ENCODE peak calls at places on chromosomes 2 and 18, in four cellular contexts. One of them, this sample, is unnamed.
A peak's percentile ranks its signal among the peaks of the same experiment; 100 is the strongest.

GRCh38 chr18:30432349-30432748 is 610.2 kb downstream of the DSC3 start:
- DNase-seq in aorta: no peak
- DNase-seq in pancreas: no peak
- DNase-seq in CD4-positive, CD25-positive, alpha-beta regulatory T cell: no peak
- DNase-seq in this sample: no peak

GRCh38 chr18:34097312-34097711 is 127.4 kb downstream of the NOL4 start:
- DNase-seq in aorta: no peak
- DNase-seq in pancreas: no peak
- DNase-seq in CD4-positive, CD25-positive, alpha-beta regulatory T cell: no peak
- DNase-seq in this sample: no peak

GRCh38 chr2:190695739-190696138 is 46.9 kb downstream of the NAB1 start:
- DNase-seq in aorta: no peak
- DNase-seq in pancreas: no peak
- DNase-seq in CD4-positive, CD25-positive, alpha-beta regulatory T cell: no peak
- DNase-seq in this sample: no peak

GRCh38 chr18:49055787-49056186 is 105.0 kb upstream of the SMAD7 start:
- DNase-seq in aorta: peak; percentile 88
- DNase-seq in pancreas: no peak
- DNase-seq in CD4-positive, CD25-positive, alpha-beta regulatory T cell: no peak
- DNase-seq in this sample: peak; percentile 34

GRCh38 chr2:33505966-33506365 is 29.5 kb downstream of the RASGRP3 start:
- DNase-seq in aorta: no peak
- DNase-seq in pancreas: no peak
- DNase-seq in CD4-positive, CD25-positive, alpha-beta regulatory T cell: no peak
- DNase-seq in this sample: no peak

GRCh38 chr2:240514631-240515030 is 43.2 kb downstream of the ANKMY1 start:
- DNase-seq in aorta: no peak
- DNase-seq in pancreas: no peak
- DNase-seq in CD4-positive, CD25-positive, alpha-beta regulatory T cell: no peak
- DNase-seq in this sample: peak; percentile 7

GRCh38 chr2:189287982-189288494 is 108.5 kb upstream of the COL5A2 start:
- DNase-seq in aorta: no peak
- DNase-seq in pancreas: no peak
- DNase-seq in CD4-positive, CD25-positive, alpha-beta regulatory T cell: no peak
- DNase-seq in this sample: no peak

GRCh38 chr2:213316001-213316735 is 31.9 kb downstream of the SPAG16 start:
- DNase-seq in aorta: no peak
- DNase-seq in pancreas: peak; percentile 12
- DNase-seq in CD4-positive, CD25-positive, alpha-beta regulatory T cell: no peak
- DNase-seq in this sample: no peak

GRCh38 chr2:210519594-210519993 is 36.8 kb upstream of the CPS1 start:
- DNase-seq in aorta: no peak
- DNase-seq in pancreas: no peak
- DNase-seq in CD4-positive, CD25-positive, alpha-beta regulatory T cell: no peak
- DNase-seq in this sample: no peak

GRCh38 chr2:223235986-223236385 is 184.0 kb downstream of the KCNE4 start:
- DNase-seq in aorta: no peak
- DNase-seq in pancreas: no peak
- DNase-seq in CD4-positive, CD25-positive, alpha-beta regulatory T cell: no peak
- DNase-seq in this sample: no peak

GRCh38 chr2:11099122-11100065 is 55.9 kb upstream of the SLC66A3 start:
- DNase-seq in aorta: no peak
- DNase-seq in pancreas: no peak
- DNase-seq in CD4-positive, CD25-positive, alpha-beta regulatory T cell: no peak
- DNase-seq in this sample: no peak

GRCh38 chr2:211329421-211329820 is 773.0 kb downstream of the CPS1 start:
- DNase-seq in aorta: no peak
- DNase-seq in pancreas: no peak
- DNase-seq in CD4-positive, CD25-positive, alpha-beta regulatory T cell: no peak
- DNase-seq in this sample: no peak

GRCh38 chr2:11866358-11867335 is 120.2 kb downstream of the LPIN1 start:
- DNase-seq in aorta: no peak
- DNase-seq in pancreas: no peak
- DNase-seq in CD4-positive, CD25-positive, alpha-beta regulatory T cell: no peak
- DNase-seq in this sample: no peak

GRCh38 chr2:190910341-190911136 is 29.9 kb downstream of the GLS start:
- DNase-seq in aorta: no peak
- DNase-seq in pancreas: no peak
- DNase-seq in CD4-positive, CD25-positive, alpha-beta regulatory T cell: no peak
- DNase-seq in this sample: no peak

GRCh38 chr2:219446101-219446504 is 11.5 kb downstream of the SPEG start:
- DNase-seq in aorta: peak; percentile 85
- DNase-seq in pancreas: no peak
- DNase-seq in CD4-positive, CD25-positive, alpha-beta regulatory T cell: no peak
- DNase-seq in this sample: peak; percentile 79

GRCh38 chr2:164599954-164600589 is 21.2 kb downstream of the GRB14 start:
- DNase-seq in aorta: no peak
- DNase-seq in pancreas: peak; percentile 20
- DNase-seq in CD4-positive, CD25-positive, alpha-beta regulatory T cell: no peak
- DNase-seq in this sample: no peak

GRCh38 chr2:222656544-222657446 is 903 bp upstream of the FARSB start:
- DNase-seq in aorta: no peak
- DNase-seq in pancreas: no peak
- DNase-seq in CD4-positive, CD25-positive, alpha-beta regulatory T cell: no peak
- DNase-seq in this sample: no peak

GRCh38 chr18:75248426-75249191 is 38.0 kb downstream of the TSHZ1 start:
- DNase-seq in aorta: no peak
- DNase-seq in pancreas: no peak
- DNase-seq in CD4-positive, CD25-positive, alpha-beta regulatory T cell: no peak
- DNase-seq in this sample: no peak

GRCh38 chr2:29073913-29074312 is 410 bp downstream of the PCARE start:
- DNase-seq in aorta: no peak
- DNase-seq in pancreas: no peak
- DNase-seq in CD4-positive, CD25-positive, alpha-beta regulatory T cell: no peak
- DNase-seq in this sample: no peak

GRCh38 chr2:187544371-187545080 is 9.7 kb downstream of the TFPI start:
- DNase-seq in aorta: peak; percentile 65
- DNase-seq in pancreas: no peak
- DNase-seq in CD4-positive, CD25-positive, alpha-beta regulatory T cell: no peak
- DNase-seq in this sample: peak; percentile 50

GRCh38 chr2:142220901-142221300 is 90.1 kb upstream of the LRP1B start:
- DNase-seq in aorta: no peak
- DNase-seq in pancreas: no peak
- DNase-seq in CD4-positive, CD25-positive, alpha-beta regulatory T cell: no peak
- DNase-seq in this sample: no peak

GRCh38 chr2:96148410-96149217 is 3.4 kb upstream of the DUSP2 start:
- DNase-seq in aorta: peak; percentile 91
- DNase-seq in pancreas: peak; percentile 81
- DNase-seq in CD4-positive, CD25-positive, alpha-beta regulatory T cell: peak; percentile 97
- DNase-seq in this sample: peak; percentile 61

GRCh38 chr18:8610442-8610801 is 1.2 kb downstream of the RAB12 start:
- DNase-seq in aorta: peak; percentile 48
- DNase-seq in pancreas: no peak
- DNase-seq in CD4-positive, CD25-positive, alpha-beta regulatory T cell: no peak
- DNase-seq in this sample: no peak

GRCh38 chr2:220147186-220147585 is 519.8 kb downstream of the SLC4A3 start:
- DNase-seq in aorta: no peak
- DNase-seq in pancreas: no peak
- DNase-seq in CD4-positive, CD25-positive, alpha-beta regulatory T cell: no peak
- DNase-seq in this sample: no peak

GRCh38 chr2:55511508-55512124 is 7.9 kb upstream of the CFAP36 start:
- DNase-seq in aorta: no peak
- DNase-seq in pancreas: no peak
- DNase-seq in CD4-positive, CD25-positive, alpha-beta regulatory T cell: no peak
- DNase-seq in this sample: no peak

GRCh38 chr2:219433666-219434467 is 776 bp upstream of the SPEG start:
- DNase-seq in aorta: no peak
- DNase-seq in pancreas: no peak
- DNase-seq in CD4-positive, CD25-positive, alpha-beta regulatory T cell: no peak
- DNase-seq in this sample: peak; percentile 85

GRCh38 chr18:63787673-63788072 is 12.5 kb downstream of the SERPINB7 start:
- DNase-seq in aorta: no peak
- DNase-seq in pancreas: no peak
- DNase-seq in CD4-positive, CD25-positive, alpha-beta regulatory T cell: no peak
- DNase-seq in this sample: no peak

GRCh38 chr2:37784759-37785149 is 113.3 kb upstream of the CDC42EP3 start:
- DNase-seq in aorta: no peak
- DNase-seq in pancreas: no peak
- DNase-seq in CD4-positive, CD25-positive, alpha-beta regulatory T cell: no peak
- DNase-seq in this sample: no peak

GRCh38 chr2:3254438-3254941 is 123.1 kb downstream of the EIPR1 start:
- DNase-seq in aorta: no peak
- DNase-seq in pancreas: no peak
- DNase-seq in CD4-positive, CD25-positive, alpha-beta regulatory T cell: no peak
- DNase-seq in this sample: no peak

GRCh38 chr2:54015809-54016703 is 45.3 kb upstream of the PSME4 start:
- DNase-seq in aorta: no peak
- DNase-seq in pancreas: no peak
- DNase-seq in CD4-positive, CD25-positive, alpha-beta regulatory T cell: no peak
- DNase-seq in this sample: no peak

GRCh38 chr2:125455110-125455509 is 1200.8 kb upstream of the GYPC start:
- DNase-seq in aorta: no peak
- DNase-seq in pancreas: no peak
- DNase-seq in CD4-positive, CD25-positive, alpha-beta regulatory T cell: no peak
- DNase-seq in this sample: no peak

GRCh38 chr18:11516988-11517630 is 92.3 kb upstream of the SLC35G4 start:
- DNase-seq in aorta: no peak
- DNase-seq in pancreas: no peak
- DNase-seq in CD4-positive, CD25-positive, alpha-beta regulatory T cell: no peak
- DNase-seq in this sample: no peak

GRCh38 chr2:118833716-118834439 is 13.6 kb downstream of the EN1 start:
- DNase-seq in aorta: no peak
- DNase-seq in pancreas: no peak
- DNase-seq in CD4-positive, CD25-positive, alpha-beta regulatory T cell: no peak
- DNase-seq in this sample: no peak

GRCh38 chr2:236668531-236668969 is 98.9 kb downstream of the ACKR3 start:
- DNase-seq in aorta: no peak
- DNase-seq in pancreas: no peak
- DNase-seq in CD4-positive, CD25-positive, alpha-beta regulatory T cell: no peak
- DNase-seq in this sample: no peak

GRCh38 chr2:16183345-16183744 is 243.0 kb downstream of the MYCN start:
- DNase-seq in aorta: no peak
- DNase-seq in pancreas: no peak
- DNase-seq in CD4-positive, CD25-positive, alpha-beta regulatory T cell: no peak
- DNase-seq in this sample: no peak

GRCh38 chr2:121828281-121828731 is 72.9 kb downstream of the TSN start:
- DNase-seq in aorta: no peak
- DNase-seq in pancreas: no peak
- DNase-seq in CD4-positive, CD25-positive, alpha-beta regulatory T cell: no peak
- DNase-seq in this sample: no peak

DNA sequence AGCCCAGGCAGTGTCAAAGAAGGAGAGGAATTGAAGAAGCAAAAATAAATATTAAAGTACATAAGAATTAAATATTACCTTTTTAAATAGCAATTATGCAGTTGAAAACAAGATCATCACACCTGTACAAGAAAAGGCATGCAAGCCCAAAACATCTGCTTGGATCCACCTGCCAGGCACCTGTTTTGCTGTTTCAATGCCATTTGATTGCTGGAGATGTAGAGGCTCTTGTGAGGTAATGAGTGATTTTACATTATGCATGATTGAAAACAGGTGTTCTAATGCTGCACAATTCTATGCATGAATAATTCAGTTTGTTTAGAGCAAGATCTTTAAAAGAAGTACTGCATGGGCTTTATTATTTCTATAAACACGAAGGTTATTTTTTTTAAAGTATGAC is 700.6 kb upstream of the ZEB2 start:
- DNase-seq in aorta: no peak
- DNase-seq in pancreas: no peak
- DNase-seq in CD4-positive, CD25-positive, alpha-beta regulatory T cell: no peak
- DNase-seq in this sample: no peak
- H3K4me3 ChIP-seq in aorta: no peak overlapping the region
- H3K4me3 ChIP-seq in pancreas: no peak overlapping the region
- H3K4me3 ChIP-seq in CD4-positive, CD25-positive, alpha-beta regulatory T cell: no peak overlapping the region
- H3K4me3 ChIP-seq in this sample: no peak overlapping the region

GRCh38 chr2:176614049-176614448 is 344.8 kb downstream of the MTX2 start:
- DNase-seq in aorta: no peak
- DNase-seq in pancreas: no peak
- DNase-seq in CD4-positive, CD25-positive, alpha-beta regulatory T cell: no peak
- DNase-seq in this sample: no peak
- H3K4me3 ChIP-seq in aorta: no peak overlapping the region
- H3K4me3 ChIP-seq in pancreas: no peak overlapping the region
- H3K4me3 ChIP-seq in CD4-positive, CD25-positive, alpha-beta regulatory T cell: no peak overlapping the region
- H3K4me3 ChIP-seq in this sample: no peak overlapping the region

DNA sequence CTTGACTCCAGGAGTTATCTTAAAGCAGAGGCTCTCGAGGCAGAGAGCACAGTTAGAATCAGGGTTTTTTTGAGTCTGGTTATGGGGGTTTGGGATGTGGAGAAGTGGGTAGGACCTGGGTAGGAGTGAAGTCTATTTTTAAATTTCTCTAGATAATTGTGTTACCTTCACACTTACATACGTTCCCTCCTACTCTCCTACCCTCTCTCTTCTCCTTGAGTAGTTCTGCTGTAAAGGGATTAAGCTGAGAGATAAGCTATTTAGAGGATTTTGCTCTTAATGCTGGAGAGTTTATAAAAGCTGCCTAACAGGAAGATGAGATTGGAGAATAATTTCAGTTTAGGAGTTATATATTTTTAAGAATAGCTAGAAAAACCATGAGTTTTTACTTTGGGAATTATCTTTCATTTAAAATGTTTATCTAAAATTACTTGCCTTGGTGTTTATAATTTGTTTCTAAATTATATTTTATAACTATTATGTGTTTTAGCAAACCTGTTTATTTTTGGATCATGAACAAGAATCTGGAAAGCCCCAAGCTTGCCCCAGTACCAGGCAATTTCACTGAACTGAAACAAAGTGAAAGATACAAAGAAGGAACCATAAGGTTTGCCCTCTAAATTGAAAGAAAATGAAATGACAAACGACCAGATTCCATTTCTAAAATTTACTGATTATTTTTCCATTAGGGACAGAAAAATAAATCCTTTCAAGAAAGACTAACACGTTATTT is 101.4 kb downstream of the ZNF532 start:
- DNase-seq in aorta: no peak
- DNase-seq in pancreas: no peak
- DNase-seq in CD4-positive, CD25-positive, alpha-beta regulatory T cell: no peak
- DNase-seq in this sample: no peak
- H3K4me3 ChIP-seq in aorta: no peak overlapping the region
- H3K4me3 ChIP-seq in pancreas: no peak overlapping the region
- H3K4me3 ChIP-seq in CD4-positive, CD25-positive, alpha-beta regulatory T cell: no peak overlapping the region
- H3K4me3 ChIP-seq in this sample: no peak overlapping the region

DNA sequence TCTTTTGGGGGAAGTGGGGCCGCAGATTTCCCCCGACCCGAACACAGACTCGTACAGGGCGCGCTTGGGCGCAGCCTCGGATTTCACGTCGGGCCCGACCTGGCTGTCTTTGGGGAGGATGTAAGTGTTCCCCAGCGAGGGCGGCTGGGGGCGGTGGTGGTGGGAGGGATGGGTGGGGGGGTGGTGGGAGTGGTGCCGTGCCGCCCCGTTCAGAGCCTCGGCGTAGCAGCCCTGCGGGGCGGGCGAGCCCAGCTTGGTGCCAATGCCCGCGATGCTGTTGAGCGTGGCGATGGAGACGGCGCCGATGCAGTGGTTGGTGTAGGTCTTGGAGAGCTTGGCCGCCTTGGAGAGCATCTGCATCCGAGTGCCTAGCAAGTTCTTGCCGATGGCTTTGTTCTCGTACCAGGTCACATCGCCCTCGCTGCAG is 1.5 kb downstream of the KCTD1 start:
- DNase-seq in aorta: peak; percentile 41
- DNase-seq in pancreas: peak; percentile 22
- DNase-seq in CD4-positive, CD25-positive, alpha-beta regulatory T cell: no peak
- DNase-seq in this sample: peak; percentile 12
- H3K4me3 ChIP-seq in aorta: no peak overlapping the region
- H3K4me3 ChIP-seq in pancreas: no peak overlapping the region
- H3K4me3 ChIP-seq in CD4-positive, CD25-positive, alpha-beta regulatory T cell: no peak overlapping the region
- H3K4me3 ChIP-seq in this sample: no peak overlapping the region

This sample was measured in uterus.